ENCODE peak calls at places on chromosomes 2 and 18, in seven cellular contexts. Y is PC-3; S is fibroblast of lung; A is heart right ventricle; L is endodermal cell; F is effector memory CD4-positive, alpha-beta T cell; P is lower lobe of right lung. B is an unnamed sample.

GRCh38 chr2:169065864-169066507 is 3.4 kb upstream of the DHRS9 start:
- DNase-seq in Y (no peak), S (no peak), A (no peak), L (no peak), F (no peak), P (no peak), B (no peak)

GRCh38 chr2:47195149-47195548 is 40.0 kb upstream of the STPG4 start:
- DNase-seq in Y (peak), S (no peak), A (no peak), L (no peak), F (no peak), P (no peak), B (no peak)

GRCh38 chr2:216877085-216877484 is 17.2 kb upstream of the TNP1 start:
- DNase-seq in Y (no peak), S (no peak), A (no peak), L (no peak), F (no peak), P (no peak), B (no peak)

GRCh38 chr2:100939445-100939844 is 62.6 kb upstream of the RPL31 start:
- DNase-seq in Y (no peak), S (no peak), A (no peak), L (no peak), F (no peak), P (no peak), B (peak)

GRCh38 chr18:11251891-11252270 is 102.5 kb upstream of the PIEZO2 start:
- DNase-seq in Y (no peak), S (peak), A (no peak), L (no peak), F (no peak), P (no peak), B (no peak)

GRCh38 chr2:46747297-46747818 is 168.2 kb downstream of the MCFD2 start:
- DNase-seq in Y (no peak), S (peak), A (no peak), L (no peak), F (no peak), P (no peak), B (no peak)

GRCh38 chr2:196324212-196324611 is 152.8 kb upstream of the STK17B start:
- DNase-seq in Y (no peak), S (no peak), A (no peak), L (no peak), F (no peak), P (no peak), B (no peak)

GRCh38 chr2:75168186-75168585 is 31.1 kb downstream of the TACR1 start:
- DNase-seq in Y (no peak), S (no peak), A (no peak), L (no peak), F (no peak), P (no peak), B (no peak)

GRCh38 chr2:239871481-239872435 is 153.4 kb downstream of the NDUFA10 start:
- DNase-seq in Y (no peak), S (no peak), A (no peak), L (peak), F (no peak), P (no peak), B (peak)

GRCh38 chr2:40448476-40449079 is 3.3 kb downstream of the SLC8A1 start:
- DNase-seq in Y (peak), S (peak), A (no peak), L (peak), F (no peak), P (no peak), B (no peak)

GRCh38 chr2:155223781-155224406 is 525.4 kb downstream of the KCNJ3 start:
- DNase-seq in Y (peak), S (peak), A (no peak), L (no peak), F (no peak), P (no peak), B (no peak)

GRCh38 chr18:35782926-35783325 is 189.6 kb upstream of the RMP24 start:
- DNase-seq in Y (no peak), S (no peak), A (no peak), L (no peak), F (no peak), P (no peak), B (no peak)

GRCh38 chr2:197893403-197894177 is 89.2 kb downstream of the PLCL1 start:
- DNase-seq in Y (no peak), S (no peak), A (peak), L (no peak), F (no peak), P (no peak), B (no peak)
- H3K4me3 ChIP-seq in Y (no peak), S (no peak), A (peak), L (no peak), F (peak), P (no peak), B (no peak)

GRCh38 chr2:241508240-241508509 is 209 bp downstream of the STK25 start:
- DNase-seq in Y (no peak), S (no peak), A (no peak), L (no peak), F (no peak), P (no peak), B (no peak)

GRCh38 chr2:241505781-241506201 is 2.6 kb downstream of the STK25 start:
- DNase-seq in Y (no peak), S (no peak), A (no peak), L (no peak), F (no peak), P (no peak), B (no peak)

GRCh38 chr2:241507430-241508239 is 749 bp downstream of the STK25 start:
- DNase-seq in Y (peak), S (peak), A (no peak), L (peak), F (no peak), P (peak), B (no peak)

GRCh38 chr2:241505086-241505780 is 3.2 kb downstream of the STK25 start:
- DNase-seq in Y (no peak), S (no peak), A (no peak), L (no peak), F (no peak), P (no peak), B (no peak)

DNA sequence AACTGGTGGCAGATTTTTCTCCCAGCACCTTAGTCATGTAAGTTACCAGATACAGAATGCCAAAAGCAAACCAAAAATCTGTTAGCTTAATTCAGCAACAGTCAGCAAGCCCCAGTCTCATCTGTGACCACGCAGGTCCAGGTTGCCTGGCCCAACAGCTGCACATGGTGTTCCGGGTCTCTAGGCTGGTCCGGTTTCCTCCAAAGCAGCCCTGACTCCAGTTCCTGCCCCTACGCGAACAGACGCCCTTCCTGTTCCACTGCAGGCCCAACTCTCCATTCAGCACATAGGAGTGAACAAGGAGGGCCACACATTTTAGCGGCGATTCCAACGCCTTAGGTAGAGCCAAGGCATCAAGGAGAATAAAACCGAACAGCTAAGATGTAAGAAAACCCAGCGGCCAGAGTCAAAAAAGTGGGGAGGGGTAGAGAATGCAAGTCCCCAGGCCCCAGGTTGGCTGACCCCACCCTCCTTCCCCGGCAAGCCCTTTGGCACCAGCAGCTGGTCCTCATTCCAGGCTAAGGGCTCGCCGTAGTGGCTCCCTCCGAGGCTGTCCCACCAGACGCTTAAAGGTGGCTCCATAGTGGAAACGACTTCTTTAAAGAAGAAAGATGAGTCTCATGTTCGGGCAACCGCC is 1.5 kb downstream of the STK25 start:
- DNase-seq in Y (peak), S (no peak), A (no peak), L (no peak), F (no peak), P (no peak), B (no peak)
- H3K4me3 ChIP-seq in Y (peak), S (peak), A (peak), L (peak), F (peak), P (peak), B (peak)

GRCh38 chr18:63316612-63317555 is 2.7 kb downstream of the BCL2 start:
- DNase-seq in Y (peak), S (no peak), A (no peak), L (no peak), F (no peak), P (no peak), B (no peak)
- H3K4me3 ChIP-seq in Y (no peak), S (no peak), A (peak), L (no peak), F (peak), P (peak), B (peak)

GRCh38 chr18:51997129-51997528 is 342.9 kb upstream of the DCC start:
- DNase-seq in Y (no peak), S (no peak), A (no peak), L (no peak), F (no peak), P (no peak), B (no peak)
- H3K4me3 ChIP-seq in Y (no peak), S (no peak), A (no peak), L (no peak), F (no peak), P (no peak), B (no peak)

B was measured in right lobe of liver.